ENCODE peak calls at places on chromosomes 12 and 14, in five cellular contexts. B, W, T, K and M are unnamed samples.

GRCh38 chr12:19006626-19007025 is 122.9 kb upstream of the PLEKHA5 start:
- DNase-seq in B (no peak), W (no peak), T (no peak), K (no peak), M (no peak)

GRCh38 chr14:64005822-64006221 is 153.0 kb downstream of the SYNE2 start:
- DNase-seq in B (no peak), W (no peak), T (no peak), K (no peak), M (no peak)

GRCh38 chr12:53995311-53996187 is 4.4 kb upstream of the HOXC9 start:
- DNase-seq in B (no peak), W (no peak), T (no peak), K (no peak), M (no peak)

GRCh38 chr12:50923361-50924130 is 28.8 kb upstream of the HIGD1C start:
- DNase-seq in B (no peak), W (peak), T (no peak), K (no peak), M (no peak)

GRCh38 chr12:62629413-62629812 is 162.8 kb downstream of the MON2 start:
- DNase-seq in B (no peak), W (no peak), T (no peak), K (no peak), M (no peak)

GRCh38 chr14:101508196-101508947 is 52.9 kb upstream of the DIO3 start:
- DNase-seq in B (no peak), W (no peak), T (no peak), K (no peak), M (no peak)

GRCh38 chr12:12265571-12266388 is 1.1 kb downstream of the LRP6 start:
- DNase-seq in B (no peak), W (peak), T (no peak), K (no peak), M (no peak)

GRCh38 chr14:73457935-73458218 is 469 bp downstream of the NUMB start:
- DNase-seq in B (no peak), W (peak), T (no peak), K (no peak), M (no peak)

GRCh38 chr12:6644903-6645302 is 2.3 kb downstream of the ACRBP start:
- DNase-seq in B (no peak), W (no peak), T (no peak), K (no peak), M (no peak)

DNA sequence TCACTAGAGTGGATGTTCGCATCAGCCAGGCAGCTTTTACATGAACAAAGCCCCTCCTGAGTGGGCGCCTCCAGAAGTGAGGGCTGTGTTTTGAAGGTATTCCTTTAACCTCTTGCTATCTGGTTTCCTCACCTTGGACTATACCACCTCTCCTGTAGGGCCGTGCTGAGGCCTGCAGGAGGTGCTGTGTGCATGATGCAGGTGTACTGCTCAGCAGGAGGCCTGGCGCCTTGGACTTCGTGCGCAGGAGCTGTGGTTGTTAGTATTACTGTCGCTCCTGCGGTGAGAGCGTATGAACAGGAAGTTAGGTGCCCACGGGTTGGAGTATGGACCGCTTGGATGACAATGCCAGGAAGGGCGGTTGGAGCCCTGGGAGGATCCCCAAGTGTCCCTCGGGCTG is 130.7 kb downstream of the TSPAN9 start:
- DNase-seq in B (peak), W (no peak), T (no peak), K (peak), M (no peak)
- TF ChIP-seq CTCF in B (peak), W (peak), T (no peak), K (peak), M (no peak)

DNA sequence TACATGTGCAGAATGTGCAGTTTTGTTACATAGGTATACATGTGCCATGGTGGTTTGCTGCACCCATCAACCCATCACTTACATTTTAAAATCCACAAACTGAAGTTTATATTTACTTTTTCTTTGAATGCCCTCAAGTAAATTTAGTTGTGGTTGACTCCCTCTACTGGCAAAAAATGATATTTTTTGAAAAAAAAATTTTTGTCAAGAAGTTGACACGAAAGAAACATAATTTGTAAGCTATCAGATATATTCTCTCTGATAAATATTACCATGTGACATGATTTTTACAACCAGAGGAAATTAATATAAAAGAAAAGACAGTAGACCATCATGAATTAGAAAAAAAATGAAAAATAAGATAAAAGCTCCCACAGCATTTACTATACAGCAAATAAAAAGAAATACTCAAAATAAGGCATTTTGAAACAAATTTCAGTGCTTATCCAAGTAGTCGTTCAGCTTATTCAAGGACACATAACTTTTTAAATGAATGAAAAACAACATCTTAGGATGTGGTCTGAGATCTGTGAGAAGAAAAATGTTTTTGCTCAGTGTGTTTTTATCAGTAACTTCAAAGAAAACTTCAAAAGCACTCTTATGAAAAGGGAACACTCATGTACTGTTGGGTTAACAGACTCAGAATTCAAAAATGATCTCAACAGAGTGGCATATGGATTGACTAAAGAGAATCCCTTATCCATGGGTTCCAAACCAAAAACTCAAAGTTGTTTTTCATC is 30.0 kb upstream of the GRIP1 start:
- DNase-seq in B (no peak), W (peak), T (no peak), K (no peak), M (no peak)
- TF ChIP-seq CTCF in B (no peak), W (peak), T (peak), K (peak), M (peak)

GRCh38 chr12:43942379-43942778 is 106.5 kb downstream of the TMEM117 start:
- DNase-seq in B (no peak), W (no peak), T (no peak), K (no peak), M (no peak)

GRCh38 chr12:43937947-43938346 is 102.1 kb downstream of the TMEM117 start:
- DNase-seq in B (peak), W (peak), T (no peak), K (no peak), M (no peak)
- TF ChIP-seq CTCF in B (peak), W (peak), T (peak), K (peak), M (no peak)

GRCh38 chr14:106690333-106690891 is 1164.0 kb downstream of the TMEM121 start:
- DNase-seq in B (no peak), W (no peak), T (no peak), K (no peak), M (no peak)

GRCh38 chr14:106691601-106692291 is 1165.4 kb downstream of the TMEM121 start:
- DNase-seq in B (peak), W (peak), T (no peak), K (no peak), M (no peak)

DNA sequence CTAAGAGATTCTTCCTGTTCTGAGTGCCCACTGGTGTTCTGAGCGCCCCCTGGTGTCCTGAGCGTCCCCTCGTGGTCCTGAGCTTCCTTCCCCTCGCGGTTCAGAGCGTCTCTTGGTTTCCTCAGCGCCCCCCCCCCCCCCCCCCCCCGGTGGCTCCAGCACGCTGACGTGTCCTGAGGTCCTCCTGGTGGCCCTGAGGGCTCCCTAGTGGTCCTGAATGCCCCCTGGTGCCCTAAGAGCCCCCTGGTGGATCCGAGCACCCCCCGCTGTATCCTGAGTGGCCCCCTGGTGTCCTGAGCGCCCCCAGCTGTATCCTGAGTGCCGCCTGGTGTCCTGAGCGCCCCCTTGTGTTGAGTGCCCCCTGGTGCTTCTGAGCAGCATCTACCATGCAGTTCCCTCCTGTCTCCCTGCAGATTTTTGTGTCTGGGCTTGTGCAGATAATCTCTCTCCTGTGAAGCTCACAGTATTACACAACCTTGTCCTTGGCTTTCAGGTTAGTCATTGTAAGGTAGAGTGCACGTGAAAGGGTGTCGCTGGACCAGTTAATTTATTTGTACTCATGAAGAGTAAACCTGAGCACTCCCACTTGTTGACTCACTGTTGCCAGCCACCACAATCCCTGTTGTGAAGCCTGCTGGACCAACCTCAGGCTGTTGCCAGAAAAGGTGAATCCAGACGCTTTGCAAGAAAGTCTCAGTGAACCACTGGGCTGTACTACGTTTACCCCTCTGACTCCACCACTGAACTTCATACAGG is 1168.4 kb downstream of the TMEM121 start:
- DNase-seq in B (no peak), W (no peak), T (no peak), K (no peak), M (no peak)
- TF ChIP-seq CTCF in B (peak), W (peak), T (no peak), K (peak), M (no peak)